ENCODE peak calls at places on chromosomes 3 and 15, in seven cellular contexts. B is A549, M is uterus, R is AG09319, E is cardiac fibroblast, Z is AG09309, T is mesothelial cell of epicardium. S is an unnamed sample.

GRCh38 chr15:94584833-94585244 is 353.5 kb downstream of the MCTP2 start:
- DNase-seq in B (no peak), M (peak; percentile 18), R (no peak), E (peak; percentile 31), Z (no peak), T (no peak), S (peak; percentile 23)

GRCh38 chr3:138124689-138125420 is 7.3 kb downstream of the A4GNT start:
- DNase-seq in B (no peak), M (no peak), R (no peak), E (peak; percentile 52), Z (no peak), T (no peak), S (no peak)

GRCh38 chr15:60223161-60223560 is 174.6 kb downstream of the ANXA2 start:
- DNase-seq in B (no peak), M (no peak), R (no peak), E (no peak), Z (no peak), T (no peak), S (no peak)

GRCh38 chr3:127589600-127590281 is 792 bp downstream of the TPRA1 start:
- DNase-seq in B (no peak), M (no peak), R (no peak), E (no peak), Z (no peak), T (peak; percentile 66), S (no peak)

GRCh38 chr15:80118956-80119355 is 33.8 kb upstream of the FAH start:
- DNase-seq in B (no peak), M (no peak), R (no peak), E (no peak), Z (no peak), T (no peak), S (no peak)

GRCh38 chr3:17678116-17678741 is 64.2 kb downstream of the TBC1D5 start:
- DNase-seq in B (no peak), M (no peak), R (no peak), E (peak; percentile 36), Z (peak; percentile 1), T (no peak), S (no peak)

GRCh38 chr15:88542342-88542733 is 4.1 kb downstream of the DET1 start:
- DNase-seq in B (no peak), M (peak; percentile 93), R (no peak), E (peak; percentile 47), Z (no peak), T (no peak), S (no peak)

GRCh38 chr15:101014921-101015841 is 96.0 kb downstream of the LRRK1 start:
- DNase-seq in B (peak; percentile 92), M (peak; percentile 76), R (no peak), E (peak; percentile 81), Z (no peak), T (peak; percentile 85), S (peak; percentile 81)

GRCh38 chr15:48868549-48868948 is 9.4 kb upstream of the EID1 start:
- DNase-seq in B (no peak), M (no peak), R (peak; percentile 78), E (peak; percentile 74), Z (peak; percentile 46), T (no peak), S (no peak)

GRCh38 chr15:17026633-17027032 is 3515.0 kb downstream of the GOLGA6L6 start:
- DNase-seq in B (no peak), M (no peak), R (no peak), E (no peak), Z (no peak), T (no peak), S (no peak)

GRCh38 chr3:196348698-196349097 is 10.5 kb upstream of the TM4SF19 start:
- DNase-seq in B (no peak), M (no peak), R (no peak), E (no peak), Z (no peak), T (no peak), S (no peak)

GRCh38 chr3:16932877-16933276 is 48.1 kb downstream of the PLCL2 start:
- DNase-seq in B (no peak), M (no peak), R (no peak), E (no peak), Z (no peak), T (no peak), S (no peak)

GRCh38 chr15:77630064-77630463 is 2.6 kb downstream of the LINGO1 start:
- DNase-seq in B (no peak), M (no peak), R (no peak), E (no peak), Z (no peak), T (no peak), S (no peak)

GRCh38 chr3:185605566-185605965 is 19.5 kb downstream of the SENP2 start:
- DNase-seq in B (no peak), M (no peak), R (no peak), E (no peak), Z (no peak), T (no peak), S (no peak)

GRCh38 chr3:169244119-169244864 is 419.2 kb downstream of the MECOM start:
- DNase-seq in B (no peak), M (no peak), R (no peak), E (no peak), Z (no peak), T (no peak), S (no peak)

GRCh38 chr15:90557651-90558084 is 27.9 kb downstream of the CRTC3 start:
- DNase-seq in B (no peak), M (peak; percentile 85), R (peak; percentile 36), E (peak; percentile 96), Z (no peak), T (no peak), S (no peak)

GRCh38 chr3:12875857-12876451 is 34.6 kb upstream of the RPL32 start:
- DNase-seq in B (no peak), M (no peak), R (no peak), E (peak; percentile 46), Z (no peak), T (peak; percentile 45), S (no peak)

GRCh38 chr3:77186319-77186718 is 146.4 kb downstream of the ROBO2 start:
- DNase-seq in B (no peak), M (no peak), R (no peak), E (no peak), Z (no peak), T (no peak), S (no peak)

DNA sequence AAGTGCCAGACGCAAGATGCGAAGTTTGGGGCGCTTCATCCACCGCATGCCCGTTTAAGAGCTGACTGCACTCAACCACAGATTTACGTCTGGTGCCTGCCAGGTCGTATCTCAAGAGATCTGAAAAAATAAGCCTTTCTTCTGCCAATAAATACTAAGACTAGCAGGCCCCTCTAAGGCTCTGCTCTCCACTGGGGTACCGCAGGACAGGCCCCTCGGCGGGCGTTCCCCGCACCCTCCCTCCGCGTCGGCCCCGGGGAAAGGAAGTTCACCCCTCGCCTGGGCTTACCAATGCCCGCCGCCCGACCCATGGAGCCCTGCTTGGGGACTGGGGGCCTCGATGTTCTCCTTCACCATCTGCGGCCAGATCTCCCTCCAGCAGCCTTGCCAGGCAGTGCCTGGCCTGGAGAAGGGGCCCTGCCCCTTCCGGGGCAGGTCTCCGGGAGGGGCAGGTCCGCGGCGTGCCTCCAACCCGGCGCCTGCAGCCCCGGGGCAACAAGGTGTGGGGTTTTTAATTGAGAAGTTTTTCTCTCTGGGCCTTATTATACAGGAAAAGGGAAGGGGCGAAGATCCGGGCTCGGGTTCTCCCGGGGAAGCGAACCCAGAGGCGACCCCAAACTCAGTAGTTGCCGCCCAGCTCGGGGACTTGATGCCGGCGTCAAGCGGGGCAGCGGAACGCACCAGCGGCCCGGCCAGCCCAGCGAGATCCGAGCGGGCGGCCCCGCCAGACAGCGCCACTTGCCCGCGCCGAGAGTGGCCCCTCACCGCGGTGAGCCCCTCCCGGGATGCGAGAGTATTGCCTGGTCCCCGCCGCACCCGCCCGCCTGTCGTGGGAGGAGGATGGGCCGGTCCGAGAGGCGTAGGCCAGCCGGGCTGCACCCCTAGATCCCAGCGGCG is 742 bp downstream of the GOLGA8B start:
- DNase-seq in B (peak; percentile 55), M (no peak), R (no peak), E (peak; percentile 39), Z (no peak), T (peak; percentile 57), S (peak; percentile 75)
- TF ChIP-seq CTCF in B (no peak), M (no peak), R (no peak), E (no peak), Z (no peak), T (no peak), S (no peak)

DNA sequence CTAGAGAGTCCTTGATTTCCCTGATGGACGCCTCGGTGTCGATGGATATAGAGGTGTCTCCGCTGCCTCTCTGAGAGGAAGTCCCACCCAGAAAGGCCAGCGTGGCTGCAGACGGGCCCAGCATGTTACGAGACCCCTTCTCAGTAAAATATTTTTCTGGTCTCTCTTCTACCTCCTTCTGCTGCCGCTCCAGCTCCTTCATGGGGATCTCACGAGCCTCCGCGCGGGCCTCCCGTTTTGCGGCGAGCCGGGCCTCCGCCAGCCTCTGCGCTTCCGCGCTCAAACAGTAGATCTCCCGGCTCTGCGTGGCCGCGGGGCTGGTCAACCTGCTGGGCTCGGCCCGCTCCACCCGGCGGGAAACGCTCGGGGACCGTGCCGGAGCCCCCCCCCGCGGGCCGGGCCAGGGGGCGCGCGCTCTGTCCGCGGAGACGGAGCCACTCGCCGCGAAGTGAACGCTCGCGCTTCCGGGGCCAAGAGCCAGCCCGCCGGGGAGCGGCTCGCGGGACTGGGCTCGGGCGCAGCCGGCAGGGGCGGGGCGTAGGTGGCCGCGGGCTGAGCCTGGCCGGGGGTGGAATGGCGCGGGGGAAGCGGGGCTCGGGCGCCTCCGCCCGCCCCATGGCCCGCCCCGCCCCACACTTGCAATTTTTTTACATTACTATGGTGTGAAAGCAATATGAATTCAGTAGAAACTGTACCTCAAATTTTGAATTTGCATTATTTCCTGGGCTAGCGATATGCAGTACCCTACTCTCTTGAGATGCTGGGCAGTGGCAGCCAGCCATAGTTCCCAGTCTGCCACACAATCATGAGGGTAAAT is 10.2 kb upstream of the KCNMB3 start:
- DNase-seq in B (peak; percentile 55), M (peak; percentile 48), R (peak; percentile 23), E (peak; percentile 72), Z (peak; percentile 4), T (peak; percentile 76), S (peak; percentile 92)
- TF ChIP-seq CTCF in B (no peak), M (no peak), R (no peak), E (no peak), Z (no peak), T (no peak), S (peak; percentile 5)

GRCh38 chr3:39062180-39062579 is 10.4 kb downstream of the WDR48 start:
- DNase-seq in B (no peak), M (no peak), R (no peak), E (no peak), Z (no peak), T (no peak), S (no peak)

GRCh38 chr3:39063143-39063542 is 11.3 kb downstream of the WDR48 start:
- DNase-seq in B (no peak), M (no peak), R (no peak), E (no peak), Z (no peak), T (no peak), S (no peak)

GRCh38 chr3:39064646-39065045 is 12.8 kb downstream of the WDR48 start:
- DNase-seq in B (no peak), M (no peak), R (no peak), E (no peak), Z (peak; percentile 31), T (no peak), S (no peak)

GRCh38 chr3:39067286-39067685 is 15.5 kb downstream of the WDR48 start:
- DNase-seq in B (no peak), M (no peak), R (no peak), E (no peak), Z (no peak), T (no peak), S (no peak)

GRCh38 chr3:39065197-39065596 is 13.4 kb downstream of the WDR48 start:
- DNase-seq in B (peak; percentile 35), M (no peak), R (no peak), E (peak; percentile 34), Z (no peak), T (no peak), S (peak; percentile 56)
- TF ChIP-seq CTCF in B (no peak), M (peak; percentile 17), R (peak; percentile 57), E (peak; percentile 54), Z (peak; percentile 56), T (no peak), S (peak; percentile 60)

GRCh38 chr3:145190138-145190537 is 970.8 kb downstream of the PLOD2 start:
- DNase-seq in B (no peak), M (no peak), R (no peak), E (no peak), Z (no peak), T (no peak), S (no peak)
- TF ChIP-seq CTCF in B (no peak), M (no peak), R (no peak), E (no peak), Z (no peak), T (no peak), S (no peak)